ENCODE peak calls at places on chromosome 1, in four cellular contexts. One of them, this sample, is unnamed.

GRCh38 chr1:247113094-247113497 is 8.9 kb upstream of the ZNF669 start:
- DNase-seq in K562: no peak
- DNase-seq in WTC11: no peak
- DNase-seq in HepG2: peak
- DNase-seq in this sample: no peak

GRCh38 chr1:206030714-206031113 is 7.0 kb upstream of the CTSE start:
- DNase-seq in K562: peak
- DNase-seq in WTC11: peak
- DNase-seq in HepG2: peak
- DNase-seq in this sample: peak

GRCh38 chr1:239913141-239913585 is 178.5 kb upstream of the FMN2 start:
- DNase-seq in K562: no peak
- DNase-seq in WTC11: no peak
- DNase-seq in HepG2: no peak
- DNase-seq in this sample: no peak

GRCh38 chr1:194033646-194034045 is 847.2 kb upstream of the B3GALT2 start:
- DNase-seq in K562: no peak
- DNase-seq in WTC11: no peak
- DNase-seq in HepG2: no peak
- DNase-seq in this sample: no peak

GRCh38 chr1:247118946-247119446 is 14.8 kb upstream of the ZNF669 start:
- DNase-seq in K562: peak
- DNase-seq in WTC11: peak
- DNase-seq in HepG2: peak
- DNase-seq in this sample: no peak

GRCh38 chr1:236204043-236204442 is 61.7 kb downstream of the GPR137B start:
- DNase-seq in K562: no peak
- DNase-seq in WTC11: no peak
- DNase-seq in HepG2: no peak
- DNase-seq in this sample: no peak

GRCh38 chr1:204435246-204435885 is 23.7 kb upstream of the PPP1R15B start:
- DNase-seq in K562: no peak
- DNase-seq in WTC11: no peak
- DNase-seq in HepG2: peak
- DNase-seq in this sample: no peak

GRCh38 chr1:85707267-85707989 is 805 bp downstream of the ZNHIT6 start:
- DNase-seq in K562: no peak
- DNase-seq in WTC11: no peak
- DNase-seq in HepG2: no peak
- DNase-seq in this sample: no peak

GRCh38 chr1:54272772-54273091 is 72.8 kb downstream of the MRPL37 start:
- DNase-seq in K562: peak
- DNase-seq in WTC11: no peak
- DNase-seq in HepG2: no peak
- DNase-seq in this sample: no peak

GRCh38 chr1:2529776-2530500 is at the start of gene HES5:
- DNase-seq in K562: peak
- DNase-seq in WTC11: peak
- DNase-seq in HepG2: no peak
- DNase-seq in this sample: no peak

GRCh38 chr1:214550339-214551051 is 907 bp downstream of the PTPN14 start:
- DNase-seq in K562: no peak
- DNase-seq in WTC11: no peak
- DNase-seq in HepG2: no peak
- DNase-seq in this sample: no peak

GRCh38 chr1:40004857-40005256 is 35.7 kb upstream of the CAP1 start:
- DNase-seq in K562: no peak
- DNase-seq in WTC11: no peak
- DNase-seq in HepG2: no peak
- DNase-seq in this sample: no peak

GRCh38 chr1:230632273-230632873 is 9.9 kb upstream of the COG2 start:
- DNase-seq in K562: no peak
- DNase-seq in WTC11: no peak
- DNase-seq in HepG2: peak
- DNase-seq in this sample: no peak

GRCh38 chr1:115976062-115976899 is at the start of gene SLC22A15:
- DNase-seq in K562: peak
- DNase-seq in WTC11: peak
- DNase-seq in HepG2: no peak
- DNase-seq in this sample: peak

GRCh38 chr1:8169364-8170058 is 143.4 kb upstream of the ERRFI1 start:
- DNase-seq in K562: no peak
- DNase-seq in WTC11: no peak
- DNase-seq in HepG2: peak
- DNase-seq in this sample: peak

GRCh38 chr1:99919221-99919620 is 50.6 kb upstream of the SLC35A3 start:
- DNase-seq in K562: no peak
- DNase-seq in WTC11: no peak
- DNase-seq in HepG2: no peak
- DNase-seq in this sample: no peak

GRCh38 chr1:201578008-201578888 is 39.3 kb downstream of the NAV1 start:
- DNase-seq in K562: peak
- DNase-seq in WTC11: no peak
- DNase-seq in HepG2: no peak
- DNase-seq in this sample: no peak

GRCh38 chr1:39540504-39541031 is 36.0 kb downstream of the PABPC4 start:
- DNase-seq in K562: no peak
- DNase-seq in WTC11: no peak
- DNase-seq in HepG2: no peak
- DNase-seq in this sample: no peak

GRCh38 chr1:44733365-44733764 is 2.4 kb upstream of the RNU5D-1 start:
- DNase-seq in K562: no peak
- DNase-seq in WTC11: no peak
- DNase-seq in HepG2: no peak
- DNase-seq in this sample: no peak

GRCh38 chr1:112247971-112248370 is 148.0 kb upstream of the CTTNBP2NL start:
- DNase-seq in K562: no peak
- DNase-seq in WTC11: no peak
- DNase-seq in HepG2: no peak
- DNase-seq in this sample: no peak

GRCh38 chr1:241356519-241357365 is at the start of gene RGS7:
- DNase-seq in K562: no peak
- DNase-seq in WTC11: peak
- DNase-seq in HepG2: peak
- DNase-seq in this sample: no peak

GRCh38 chr1:241624925-241625324 is 15.2 kb downstream of the CHML start:
- DNase-seq in K562: no peak
- DNase-seq in WTC11: no peak
- DNase-seq in HepG2: no peak
- DNase-seq in this sample: no peak

GRCh38 chr1:61481313-61481712 is 243.6 kb downstream of the TM2D1 start:
- DNase-seq in K562: no peak
- DNase-seq in WTC11: no peak
- DNase-seq in HepG2: no peak
- DNase-seq in this sample: no peak

GRCh38 chr1:156468693-156469345 is 31.8 kb downstream of the MEF2D start:
- DNase-seq in K562: no peak
- DNase-seq in WTC11: no peak
- DNase-seq in HepG2: no peak
- DNase-seq in this sample: no peak

GRCh38 chr1:178806665-178807300 is 64.1 kb downstream of the ANGPTL1 start:
- DNase-seq in K562: no peak
- DNase-seq in WTC11: no peak
- DNase-seq in HepG2: peak
- DNase-seq in this sample: no peak

GRCh38 chr1:113452921-113453770 is 62.8 kb downstream of the MAGI3 start:
- DNase-seq in K562: peak
- DNase-seq in WTC11: peak
- DNase-seq in HepG2: peak
- DNase-seq in this sample: no peak

GRCh38 chr1:53638641-53639035 is 100.3 kb downstream of the GLIS1 start:
- DNase-seq in K562: no peak
- DNase-seq in WTC11: peak
- DNase-seq in HepG2: no peak
- DNase-seq in this sample: no peak

GRCh38 chr1:156379420-156380165 is 10.6 kb downstream of the RHBG start:
- DNase-seq in K562: no peak
- DNase-seq in WTC11: no peak
- DNase-seq in HepG2: no peak
- DNase-seq in this sample: no peak

GRCh38 chr1:3352084-3352951 is 102.1 kb upstream of the ARHGEF16 start:
- DNase-seq in K562: no peak
- DNase-seq in WTC11: peak
- DNase-seq in HepG2: no peak
- DNase-seq in this sample: no peak

GRCh38 chr1:229238674-229239415 is 32.1 kb upstream of the RAB4A start:
- DNase-seq in K562: no peak
- DNase-seq in WTC11: no peak
- DNase-seq in HepG2: no peak
- DNase-seq in this sample: no peak

GRCh38 chr1:111364690-111365089 is 62.8 kb downstream of the OVGP1 start:
- DNase-seq in K562: no peak
- DNase-seq in WTC11: no peak
- DNase-seq in HepG2: peak
- DNase-seq in this sample: no peak

GRCh38 chr1:240001177-240001740 is 90.4 kb upstream of the FMN2 start:
- DNase-seq in K562: no peak
- DNase-seq in WTC11: no peak
- DNase-seq in HepG2: no peak
- DNase-seq in this sample: no peak

GRCh38 chr1:162892916-162893714 is 32.1 kb upstream of the CCDC190 start:
- DNase-seq in K562: no peak
- DNase-seq in WTC11: no peak
- DNase-seq in HepG2: peak
- DNase-seq in this sample: no peak

GRCh38 chr1:110477445-110477957 is 26.6 kb downstream of the PROK1 start:
- DNase-seq in K562: no peak
- DNase-seq in WTC11: no peak
- DNase-seq in HepG2: no peak
- DNase-seq in this sample: no peak

GRCh38 chr1:53653200-53653575 is 85.8 kb downstream of the GLIS1 start:
- DNase-seq in K562: no peak
- DNase-seq in WTC11: no peak
- DNase-seq in HepG2: no peak
- DNase-seq in this sample: no peak

GRCh38 chr1:117258791-117259190 is 48.1 kb upstream of the VTCN1 start:
- DNase-seq in K562: no peak
- DNase-seq in WTC11: no peak
- DNase-seq in HepG2: no peak
- DNase-seq in this sample: no peak

GRCh38 chr1:119007343-119007671 is 19.2 kb upstream of the TBX15 start:
- DNase-seq in K562: no peak
- DNase-seq in WTC11: no peak
- DNase-seq in HepG2: no peak
- DNase-seq in this sample: no peak
- TF ChIP-seq CREM in K562: no peak
- TF ChIP-seq CREM in WTC11: no peak
- TF ChIP-seq CREM in HepG2: no peak
- TF ChIP-seq CREM in this sample: no peak

GRCh38 chr1:233364026-233364425 is 36.5 kb downstream of the MAP3K21 start:
- DNase-seq in K562: no peak
- DNase-seq in WTC11: no peak
- DNase-seq in HepG2: no peak
- DNase-seq in this sample: no peak

GRCh38 chr1:233364695-233365539 is 37.4 kb downstream of the MAP3K21 start:
- DNase-seq in K562: peak
- DNase-seq in WTC11: no peak
- DNase-seq in HepG2: no peak
- DNase-seq in this sample: no peak

GRCh38 chr1:233368106-233368783 is 40.7 kb downstream of the MAP3K21 start:
- DNase-seq in K562: no peak
- DNase-seq in WTC11: no peak
- DNase-seq in HepG2: no peak
- DNase-seq in this sample: no peak

GRCh38 chr1:233368784-233369120 is 41.2 kb downstream of the MAP3K21 start:
- DNase-seq in K562: no peak
- DNase-seq in WTC11: no peak
- DNase-seq in HepG2: no peak
- DNase-seq in this sample: no peak

GRCh38 chr1:233367057-233367759 is 39.7 kb downstream of the MAP3K21 start:
- DNase-seq in K562: no peak
- DNase-seq in WTC11: peak
- DNase-seq in HepG2: peak
- DNase-seq in this sample: no peak
- TF ChIP-seq CBFB in K562: no peak
- TF ChIP-seq CBFB in WTC11: no peak
- TF ChIP-seq CBFB in HepG2: no peak
- TF ChIP-seq CBFB in this sample: no peak

GRCh38 chr1:19483261-19483660 is 2.1 kb downstream of the CAPZB start:
- DNase-seq in K562: no peak
- DNase-seq in WTC11: no peak
- DNase-seq in HepG2: no peak
- DNase-seq in this sample: no peak

GRCh38 chr1:19484793-19485361 is 462 bp downstream of the CAPZB start:
- DNase-seq in K562: peak
- DNase-seq in WTC11: peak
- DNase-seq in HepG2: no peak
- DNase-seq in this sample: no peak

GRCh38 chr1:19483691-19484090 is 1.6 kb downstream of the CAPZB start:
- DNase-seq in K562: no peak
- DNase-seq in WTC11: no peak
- DNase-seq in HepG2: no peak
- DNase-seq in this sample: no peak

GRCh38 chr1:19485362-19486187 is at the start of gene CAPZB:
- DNase-seq in K562: peak
- DNase-seq in WTC11: peak
- DNase-seq in HepG2: peak
- DNase-seq in this sample: no peak

GRCh38 chr1:19484338-19484792 is 974 bp downstream of the CAPZB start:
- DNase-seq in K562: no peak
- DNase-seq in WTC11: peak
- DNase-seq in HepG2: no peak
- DNase-seq in this sample: no peak
- TF ChIP-seq CREM in K562: no peak
- TF ChIP-seq CREM in WTC11: peak
- TF ChIP-seq CREM in HepG2: no peak
- TF ChIP-seq CREM in this sample: no peak

GRCh38 chr1:10530281-10530740 is 55.6 kb downstream of the PEX14 start:
- DNase-seq in K562: peak
- DNase-seq in WTC11: peak
- DNase-seq in HepG2: no peak
- DNase-seq in this sample: no peak
- TF ChIP-seq CBFB in K562: no peak
- TF ChIP-seq CBFB in WTC11: no peak
- TF ChIP-seq CBFB in HepG2: no peak
- TF ChIP-seq CBFB in this sample: no peak

DNA sequence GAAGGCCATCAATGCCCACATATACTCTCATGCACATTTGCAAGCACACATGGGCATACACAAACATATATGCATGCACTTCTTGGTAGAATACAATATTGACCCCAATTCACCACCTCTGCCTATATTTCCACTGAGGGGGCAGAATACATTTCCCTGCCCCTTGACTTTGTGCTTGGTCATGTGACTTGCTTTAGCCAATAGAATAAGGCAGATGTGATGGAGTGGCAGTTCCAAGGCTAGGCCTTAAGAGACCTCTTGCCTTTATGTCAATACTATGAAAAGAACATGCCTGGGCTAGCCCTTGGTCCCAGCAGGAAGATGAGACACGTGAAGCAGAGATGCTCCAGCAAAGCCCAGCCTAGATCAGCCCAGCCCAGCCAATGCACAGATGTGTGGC is 66.0 kb upstream of the GRIK3 start:
- DNase-seq in K562: no peak
- DNase-seq in WTC11: no peak
- DNase-seq in HepG2: no peak
- DNase-seq in this sample: no peak
- TF ChIP-seq CREM in K562: no peak
- TF ChIP-seq CREM in WTC11: no peak
- TF ChIP-seq CREM in HepG2: no peak
- TF ChIP-seq CREM in this sample: no peak

This sample was measured in GM12878.